ENCODE peak calls at places on chromosomes 3 and 15, in nine cellular contexts. One of them, this sample, is unnamed.

GRCh38 chr15:72796515-72797337 is 13.2 kb upstream of the ADPGK start:
- DNase-seq in tibial nerve: no peak
- DNase-seq in uterus: no peak
- DNase-seq in HCT116: peak; percentile 15
- DNase-seq in endothelial cell of umbilical vein: peak; percentile 2
- DNase-seq in spleen: peak; percentile 88
- DNase-seq in IMR-90: peak; percentile 16
- DNase-seq in Peyer's patch: peak; percentile 55
- DNase-seq in prostate gland: no peak
- DNase-seq in this sample: no peak

GRCh38 chr3:36166477-36166876 is 213.8 kb upstream of the STAC start:
- DNase-seq in HCT116: peak; percentile 15
- DNase-seq in Peyer's patch: no peak
- DNase-seq in endothelial cell of umbilical vein: peak; percentile 10
- DNase-seq in IMR-90: no peak
- DNase-seq in spleen: no peak
- DNase-seq in uterus: no peak
- DNase-seq in prostate gland: no peak
- DNase-seq in tibial nerve: no peak
- DNase-seq in this sample: no peak

GRCh38 chr3:45272411-45272810 is 46.3 kb upstream of the TMEM158 start:
- DNase-seq in uterus: no peak
- DNase-seq in Peyer's patch: no peak
- DNase-seq in HCT116: no peak
- DNase-seq in tibial nerve: no peak
- DNase-seq in prostate gland: no peak
- DNase-seq in endothelial cell of umbilical vein: no peak
- DNase-seq in IMR-90: no peak
- DNase-seq in spleen: no peak
- DNase-seq in this sample: no peak

GRCh38 chr15:74240897-74241614 is 4.9 kb downstream of the CCDC33 start:
- DNase-seq in uterus: no peak
- DNase-seq in IMR-90: no peak
- DNase-seq in prostate gland: no peak
- DNase-seq in endothelial cell of umbilical vein: no peak
- DNase-seq in HCT116: no peak
- DNase-seq in tibial nerve: no peak
- DNase-seq in spleen: no peak
- DNase-seq in Peyer's patch: no peak
- DNase-seq in this sample: no peak

GRCh38 chr3:43247556-43248186 is 38.7 kb upstream of the SNRK start:
- DNase-seq in Peyer's patch: no peak
- DNase-seq in uterus: no peak
- DNase-seq in HCT116: no peak
- DNase-seq in IMR-90: no peak
- DNase-seq in endothelial cell of umbilical vein: peak; percentile 57
- DNase-seq in prostate gland: no peak
- DNase-seq in tibial nerve: no peak
- DNase-seq in spleen: no peak
- DNase-seq in this sample: peak; percentile 8

GRCh38 chr3:47669026-47669749 is 90.5 kb upstream of the CSPG5 start:
- DNase-seq in spleen: no peak
- DNase-seq in endothelial cell of umbilical vein: peak; percentile 19
- DNase-seq in HCT116: no peak
- DNase-seq in tibial nerve: no peak
- DNase-seq in Peyer's patch: no peak
- DNase-seq in IMR-90: peak; percentile 66
- DNase-seq in prostate gland: no peak
- DNase-seq in uterus: no peak
- DNase-seq in this sample: no peak

GRCh38 chr3:134056464-134056891 is 26.8 kb upstream of the SLCO2A1 start:
- DNase-seq in endothelial cell of umbilical vein: peak; percentile 20
- DNase-seq in HCT116: no peak
- DNase-seq in Peyer's patch: peak; percentile 49
- DNase-seq in IMR-90: peak; percentile 18
- DNase-seq in tibial nerve: no peak
- DNase-seq in prostate gland: no peak
- DNase-seq in spleen: peak; percentile 48
- DNase-seq in uterus: no peak
- DNase-seq in this sample: no peak

GRCh38 chr3:66280304-66280703 is 59.5 kb downstream of the SLC25A26 start:
- DNase-seq in tibial nerve: no peak
- DNase-seq in IMR-90: peak; percentile 31
- DNase-seq in HCT116: no peak
- DNase-seq in spleen: no peak
- DNase-seq in endothelial cell of umbilical vein: no peak
- DNase-seq in Peyer's patch: no peak
- DNase-seq in prostate gland: no peak
- DNase-seq in uterus: no peak
- DNase-seq in this sample: no peak

GRCh38 chr3:13135811-13136321 is 62.6 kb upstream of the IQSEC1 start:
- DNase-seq in spleen: peak; percentile 46
- DNase-seq in endothelial cell of umbilical vein: no peak
- DNase-seq in HCT116: no peak
- DNase-seq in tibial nerve: no peak
- DNase-seq in IMR-90: no peak
- DNase-seq in Peyer's patch: peak; percentile 38
- DNase-seq in prostate gland: no peak
- DNase-seq in uterus: no peak
- DNase-seq in this sample: no peak

GRCh38 chr3:146157325-146158060 is 3.5 kb downstream of the PLOD2 start:
- DNase-seq in HCT116: no peak
- DNase-seq in prostate gland: no peak
- DNase-seq in tibial nerve: no peak
- DNase-seq in spleen: no peak
- DNase-seq in endothelial cell of umbilical vein: peak; percentile 52
- DNase-seq in uterus: no peak
- DNase-seq in IMR-90: no peak
- DNase-seq in Peyer's patch: no peak
- DNase-seq in this sample: no peak

GRCh38 chr3:114848643-114849350 is 298.3 kb downstream of the ZBTB20 start:
- DNase-seq in uterus: no peak
- DNase-seq in prostate gland: no peak
- DNase-seq in IMR-90: no peak
- DNase-seq in spleen: no peak
- DNase-seq in endothelial cell of umbilical vein: no peak
- DNase-seq in Peyer's patch: no peak
- DNase-seq in HCT116: no peak
- DNase-seq in tibial nerve: no peak
- DNase-seq in this sample: no peak

GRCh38 chr3:20039765-20040475 is at the start of gene KAT2B:
- DNase-seq in tibial nerve: peak; percentile 63
- DNase-seq in spleen: peak; percentile 97
- DNase-seq in HCT116: no peak
- DNase-seq in endothelial cell of umbilical vein: peak; percentile 79
- DNase-seq in uterus: peak; percentile 78
- DNase-seq in Peyer's patch: peak; percentile 92
- DNase-seq in prostate gland: peak; percentile 79
- DNase-seq in IMR-90: peak; percentile 26
- DNase-seq in this sample: peak; percentile 93
- TF ChIP-seq POLR2A in tibial nerve: peak; percentile 59
- TF ChIP-seq POLR2A in spleen: peak; percentile 58
- TF ChIP-seq POLR2A in HCT116: no peak
- TF ChIP-seq POLR2A in endothelial cell of umbilical vein: no peak
- TF ChIP-seq POLR2A in uterus: peak; percentile 54
- TF ChIP-seq POLR2A in Peyer's patch: peak; percentile 34
- TF ChIP-seq POLR2A in prostate gland: peak; percentile 54
- TF ChIP-seq POLR2A in IMR-90: no peak
- TF ChIP-seq POLR2A in this sample: peak; percentile 19

DNA sequence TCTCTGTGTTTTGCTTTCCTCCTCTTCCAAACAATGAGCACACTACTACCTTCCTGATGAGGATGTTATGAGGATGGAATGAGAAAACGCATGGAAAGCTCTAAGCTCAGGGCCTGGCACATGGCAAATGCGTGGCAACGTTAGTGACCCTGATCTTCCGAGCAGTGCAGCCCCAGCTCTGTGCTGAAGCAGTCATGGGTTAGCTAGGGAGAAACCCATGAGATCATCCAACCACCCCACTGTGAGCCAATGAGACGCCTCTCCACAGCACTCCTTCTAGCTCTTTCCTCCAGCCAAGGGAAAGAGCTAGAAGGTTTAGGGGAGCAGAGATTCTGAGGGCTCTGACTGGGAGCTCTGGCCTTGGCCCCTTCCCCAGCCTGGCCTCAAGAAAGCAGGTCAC is 4.5 kb downstream of the CPN2 start:
- DNase-seq in endothelial cell of umbilical vein: no peak
- DNase-seq in tibial nerve: no peak
- DNase-seq in HCT116: no peak
- DNase-seq in IMR-90: peak; percentile 54
- DNase-seq in Peyer's patch: no peak
- DNase-seq in prostate gland: no peak
- DNase-seq in spleen: no peak
- DNase-seq in uterus: no peak
- DNase-seq in this sample: no peak
- H3K4me1 ChIP-seq in endothelial cell of umbilical vein: no peaks in the 10 kb centered on the region
- H3K4me1 ChIP-seq in tibial nerve: no peaks in the 10 kb centered on the region
- H3K4me1 ChIP-seq in HCT116: peaks cover 14% of the 10 kb centered on the region
- H3K4me1 ChIP-seq in IMR-90: peaks cover 11% of the 10 kb centered on the region
- H3K4me1 ChIP-seq in Peyer's patch: no peaks in the 10 kb centered on the region
- H3K4me1 ChIP-seq in prostate gland: no peaks in the 10 kb centered on the region
- H3K4me1 ChIP-seq in spleen: peaks cover 4% of the 10 kb centered on the region
- H3K4me1 ChIP-seq in uterus: no peaks in the 10 kb centered on the region
- H3K4me1 ChIP-seq in this sample: no peaks in the 10 kb centered on the region

GRCh38 chr3:17742837-17743659 is 617 bp upstream of the TBC1D5 start:
- DNase-seq in tibial nerve: no peak
- DNase-seq in HCT116: no peak
- DNase-seq in endothelial cell of umbilical vein: peak; percentile 99
- DNase-seq in prostate gland: no peak
- DNase-seq in IMR-90: peak; percentile 98
- DNase-seq in spleen: no peak
- DNase-seq in Peyer's patch: no peak
- DNase-seq in uterus: peak; percentile 95
- DNase-seq in this sample: no peak

GRCh38 chr3:17740703-17741102 is 1.7 kb downstream of the TBC1D5 start:
- DNase-seq in HCT116: no peak
- DNase-seq in prostate gland: no peak
- DNase-seq in tibial nerve: no peak
- DNase-seq in uterus: no peak
- DNase-seq in Peyer's patch: no peak
- DNase-seq in endothelial cell of umbilical vein: peak; percentile 33
- DNase-seq in spleen: no peak
- DNase-seq in IMR-90: peak; percentile 83
- DNase-seq in this sample: no peak

GRCh38 chr3:17743660-17743995 is 1.2 kb upstream of the TBC1D5 start:
- DNase-seq in Peyer's patch: no peak
- DNase-seq in tibial nerve: no peak
- DNase-seq in spleen: no peak
- DNase-seq in IMR-90: no peak
- DNase-seq in uterus: no peak
- DNase-seq in HCT116: no peak
- DNase-seq in prostate gland: no peak
- DNase-seq in endothelial cell of umbilical vein: no peak
- DNase-seq in this sample: no peak

GRCh38 chr3:17741621-17742091 is 775 bp downstream of the TBC1D5 start:
- DNase-seq in endothelial cell of umbilical vein: no peak
- DNase-seq in spleen: no peak
- DNase-seq in HCT116: no peak
- DNase-seq in prostate gland: no peak
- DNase-seq in uterus: no peak
- DNase-seq in tibial nerve: no peak
- DNase-seq in Peyer's patch: peak; percentile 82
- DNase-seq in IMR-90: no peak
- DNase-seq in this sample: no peak

DNA sequence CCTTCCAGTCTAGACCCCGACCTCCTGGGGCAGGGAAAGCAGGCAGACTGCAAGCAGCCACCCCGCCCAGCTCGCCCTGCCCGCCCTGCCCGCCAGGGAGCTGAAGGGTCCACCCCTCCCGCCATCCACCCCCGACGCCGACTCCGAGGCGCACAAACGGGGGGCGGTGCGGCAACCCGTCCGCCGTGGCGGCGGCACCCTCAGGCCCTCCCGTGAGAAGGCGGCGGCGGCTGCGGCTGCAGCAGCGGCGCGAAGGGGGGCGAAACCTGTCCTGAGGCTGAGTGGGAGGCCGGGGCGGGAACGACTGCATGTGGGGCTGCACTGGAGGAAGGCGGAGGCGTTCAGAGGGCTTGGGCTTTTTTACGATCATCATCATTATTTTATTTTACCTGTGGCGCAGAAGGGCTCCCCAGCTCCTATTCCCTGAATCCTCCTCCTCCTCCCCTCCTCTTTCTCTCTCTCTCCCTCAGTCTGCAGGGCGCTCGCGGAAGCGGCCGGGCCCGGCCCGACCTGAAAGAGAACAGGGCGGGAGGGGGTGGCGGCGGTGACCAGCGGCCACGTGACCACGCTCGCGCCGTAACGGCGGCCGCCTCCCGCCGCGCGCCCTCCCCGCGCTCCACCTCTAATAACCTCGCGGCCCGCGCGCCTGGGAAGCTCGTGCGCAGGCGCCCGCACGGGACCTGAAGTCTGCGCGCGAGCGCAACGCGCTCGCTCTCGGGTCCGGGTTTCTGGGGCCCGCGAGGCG is at the start of gene TBC1D5:
- DNase-seq in IMR-90: peak; percentile 50
- DNase-seq in Peyer's patch: peak; percentile 98
- DNase-seq in uterus: peak; percentile 64
- DNase-seq in tibial nerve: peak; percentile 90
- DNase-seq in spleen: peak; percentile 99
- DNase-seq in HCT116: peak; percentile 96
- DNase-seq in endothelial cell of umbilical vein: peak; percentile 77
- DNase-seq in prostate gland: peak; percentile 96
- DNase-seq in this sample: peak; percentile 98
- TF ChIP-seq POLR2A in IMR-90: peak; percentile 76
- TF ChIP-seq POLR2A in Peyer's patch: peak; percentile 81
- TF ChIP-seq POLR2A in uterus: peak; percentile 76
- TF ChIP-seq POLR2A in tibial nerve: peak; percentile 82
- TF ChIP-seq POLR2A in spleen: peak; percentile 42
- TF ChIP-seq POLR2A in HCT116: no peak
- TF ChIP-seq POLR2A in endothelial cell of umbilical vein: peak; percentile 82
- TF ChIP-seq POLR2A in prostate gland: peak; percentile 86
- TF ChIP-seq POLR2A in this sample: peak; percentile 61

DNA sequence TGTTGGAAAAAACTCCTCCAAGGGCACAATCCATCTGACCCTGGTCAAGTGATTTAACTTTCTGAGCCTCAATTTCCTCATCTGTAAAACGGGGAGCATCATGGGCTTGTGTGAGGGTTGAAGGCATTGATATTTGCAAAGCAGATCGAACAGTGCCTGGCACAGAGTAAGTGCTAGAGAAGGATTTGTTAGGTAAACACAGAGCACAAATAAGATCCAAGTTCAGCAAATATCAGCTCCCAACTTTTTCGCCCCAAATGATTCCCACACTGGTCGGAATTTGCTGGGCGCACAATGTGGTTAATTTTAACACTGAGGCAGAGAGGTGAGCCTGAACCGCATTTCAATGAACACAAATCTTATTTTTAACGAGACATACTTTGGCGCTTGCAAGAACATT is 76.3 kb upstream of the ATP2B2 start:
- DNase-seq in spleen: no peak
- DNase-seq in Peyer's patch: no peak
- DNase-seq in tibial nerve: no peak
- DNase-seq in HCT116: no peak
- DNase-seq in uterus: no peak
- DNase-seq in prostate gland: no peak
- DNase-seq in IMR-90: no peak
- DNase-seq in endothelial cell of umbilical vein: no peak
- DNase-seq in this sample: no peak
- H3K4me1 ChIP-seq in spleen: no peaks in the 10 kb centered on the region
- H3K4me1 ChIP-seq in Peyer's patch: no peaks in the 10 kb centered on the region
- H3K4me1 ChIP-seq in tibial nerve: no peaks in the 10 kb centered on the region
- H3K4me1 ChIP-seq in HCT116: no peaks in the 10 kb centered on the region
- H3K4me1 ChIP-seq in uterus: no peaks in the 10 kb centered on the region
- H3K4me1 ChIP-seq in prostate gland: no peaks in the 10 kb centered on the region
- H3K4me1 ChIP-seq in IMR-90: no peaks in the 10 kb centered on the region
- H3K4me1 ChIP-seq in endothelial cell of umbilical vein: no peaks in the 10 kb centered on the region
- H3K4me1 ChIP-seq in this sample: no peaks in the 10 kb centered on the region